ENCODE peak calls at places on chromosomes 7 and 10, in eight cellular contexts. One of them, this sample, is unnamed.

GRCh38 chr7:22831602-22832001 is 9.0 kb upstream of the TOMM7 start:
- DNase-seq in esophagus squamous epithelium: no peak
- DNase-seq in GM19239: no peak
- DNase-seq in NCI-H774: no peak
- DNase-seq in activated T-cell treated with anti-CD3 and anti-CD28 coated beads, Interleukin-2, amount 50 U/mL, for 72 hours: no peak
- DNase-seq in H54: no peak
- DNase-seq in glutamatergic neuron: no peak
- DNase-seq in GM03348: no peak
- DNase-seq in this sample: no peak

GRCh38 chr7:56091591-56091990 is 1.2 kb downstream of the PHKG1 start:
- DNase-seq in esophagus squamous epithelium: no peak
- DNase-seq in NCI-H774: no peak
- DNase-seq in activated T-cell treated with anti-CD3 and anti-CD28 coated beads, Interleukin-2, amount 50 U/mL, for 72 hours: no peak
- DNase-seq in glutamatergic neuron: no peak
- DNase-seq in H54: no peak
- DNase-seq in GM19239: no peak
- DNase-seq in GM03348: no peak
- DNase-seq in this sample: peak; percentile 74

GRCh38 chr10:86632009-86632800 is 22.1 kb upstream of the OPN4 start:
- DNase-seq in esophagus squamous epithelium: no peak
- DNase-seq in GM19239: no peak
- DNase-seq in H54: no peak
- DNase-seq in GM03348: peak; percentile 77
- DNase-seq in activated T-cell treated with anti-CD3 and anti-CD28 coated beads, Interleukin-2, amount 50 U/mL, for 72 hours: peak; percentile 9
- DNase-seq in NCI-H774: no peak
- DNase-seq in glutamatergic neuron: peak; percentile 77
- DNase-seq in this sample: peak; percentile 13

GRCh38 chr7:77727936-77728701 is 31.9 kb downstream of the RSBN1L start:
- DNase-seq in activated T-cell treated with anti-CD3 and anti-CD28 coated beads, Interleukin-2, amount 50 U/mL, for 72 hours: no peak
- DNase-seq in esophagus squamous epithelium: no peak
- DNase-seq in H54: no peak
- DNase-seq in GM19239: no peak
- DNase-seq in glutamatergic neuron: peak; percentile 24
- DNase-seq in GM03348: peak; percentile 43
- DNase-seq in NCI-H774: peak; percentile 4
- DNase-seq in this sample: peak; percentile 30

GRCh38 chr10:97192952-97193435 is 7.2 kb upstream of the SLIT1 start:
- DNase-seq in H54: no peak
- DNase-seq in activated T-cell treated with anti-CD3 and anti-CD28 coated beads, Interleukin-2, amount 50 U/mL, for 72 hours: no peak
- DNase-seq in GM03348: no peak
- DNase-seq in esophagus squamous epithelium: no peak
- DNase-seq in NCI-H774: no peak
- DNase-seq in GM19239: no peak
- DNase-seq in glutamatergic neuron: no peak
- DNase-seq in this sample: no peak

GRCh38 chr10:4043897-4044296 is 258.9 kb upstream of the KLF6 start:
- DNase-seq in activated T-cell treated with anti-CD3 and anti-CD28 coated beads, Interleukin-2, amount 50 U/mL, for 72 hours: no peak
- DNase-seq in glutamatergic neuron: no peak
- DNase-seq in esophagus squamous epithelium: no peak
- DNase-seq in GM03348: no peak
- DNase-seq in NCI-H774: no peak
- DNase-seq in GM19239: no peak
- DNase-seq in H54: no peak
- DNase-seq in this sample: no peak

GRCh38 chr7:99562832-99563231 is 4.4 kb downstream of the ZNF655 start:
- DNase-seq in GM03348: peak; percentile 93
- DNase-seq in NCI-H774: no peak
- DNase-seq in GM19239: no peak
- DNase-seq in H54: peak; percentile 75
- DNase-seq in esophagus squamous epithelium: no peak
- DNase-seq in activated T-cell treated with anti-CD3 and anti-CD28 coated beads, Interleukin-2, amount 50 U/mL, for 72 hours: peak; percentile 70
- DNase-seq in glutamatergic neuron: no peak
- DNase-seq in this sample: no peak

GRCh38 chr7:152312316-152312715 is 123.5 kb downstream of the KMT2C start:
- DNase-seq in GM19239: no peak
- DNase-seq in GM03348: peak; percentile 18
- DNase-seq in activated T-cell treated with anti-CD3 and anti-CD28 coated beads, Interleukin-2, amount 50 U/mL, for 72 hours: no peak
- DNase-seq in H54: no peak
- DNase-seq in esophagus squamous epithelium: no peak
- DNase-seq in glutamatergic neuron: no peak
- DNase-seq in NCI-H774: no peak
- DNase-seq in this sample: no peak

GRCh38 chr7:100719523-100720319 is 547 bp upstream of the EPO start:
- DNase-seq in esophagus squamous epithelium: no peak
- DNase-seq in H54: no peak
- DNase-seq in GM19239: no peak
- DNase-seq in GM03348: no peak
- DNase-seq in glutamatergic neuron: no peak
- DNase-seq in activated T-cell treated with anti-CD3 and anti-CD28 coated beads, Interleukin-2, amount 50 U/mL, for 72 hours: no peak
- DNase-seq in NCI-H774: no peak
- DNase-seq in this sample: no peak

GRCh38 chr7:157358041-157358752 is 21.4 kb downstream of the DNAJB6 start:
- DNase-seq in H54: no peak
- DNase-seq in activated T-cell treated with anti-CD3 and anti-CD28 coated beads, Interleukin-2, amount 50 U/mL, for 72 hours: no peak
- DNase-seq in NCI-H774: no peak
- DNase-seq in glutamatergic neuron: no peak
- DNase-seq in esophagus squamous epithelium: no peak
- DNase-seq in GM03348: no peak
- DNase-seq in GM19239: no peak
- DNase-seq in this sample: no peak

This sample was measured in midbrain.